ENCODE peak calls at places on chromosomes 16 and 17, in six cellular contexts. T, F, K, B, P and A are unnamed samples.

GRCh38 chr17:12665263-12666210 is at the start of gene MYOCD:
- DNase-seq in T (no peak), F (peak), K (peak), B (peak), P (no peak), A (no peak)

GRCh38 chr16:67779256-67780014 is 26.9 kb downstream of the RANBP10 start:
- DNase-seq in T (no peak), F (no peak), K (no peak), B (no peak), P (no peak), A (no peak)

GRCh38 chr17:19270347-19270950 is 33.3 kb downstream of the EPN2 start:
- DNase-seq in T (no peak), F (no peak), K (no peak), B (peak), P (no peak), A (no peak)

GRCh38 chr16:10383626-10384025 is 2.2 kb upstream of the ATF7IP2 start:
- DNase-seq in T (no peak), F (no peak), K (no peak), B (no peak), P (no peak), A (no peak)

GRCh38 chr16:149024-149675 is 3.3 kb upstream of the HBZ start:
- DNase-seq in T (no peak), F (no peak), K (no peak), B (no peak), P (no peak), A (no peak)

GRCh38 chr16:54171855-54172537 is 114.6 kb downstream of the IRX3 start:
- DNase-seq in T (no peak), F (no peak), K (no peak), B (no peak), P (no peak), A (no peak)

GRCh38 chr17:81608082-81608481 is 28.8 kb downstream of the NPLOC4 start:
- DNase-seq in T (no peak), F (no peak), K (no peak), B (no peak), P (no peak), A (no peak)

GRCh38 chr17:8868529-8868951 is 1.1 kb upstream of the PIK3R6 start:
- DNase-seq in T (no peak), F (no peak), K (no peak), B (no peak), P (no peak), A (no peak)

GRCh38 chr16:3017806-3018506 is at the start of gene CLDN6:
- DNase-seq in T (no peak), F (no peak), K (no peak), B (peak), P (no peak), A (no peak)

GRCh38 chr16:49849709-49850108 is 6.2 kb downstream of the ZNF423 start:
- DNase-seq in T (no peak), F (no peak), K (no peak), B (no peak), P (no peak), A (no peak)

GRCh38 chr17:45918241-45918745 is 23.9 kb downstream of the MAPT start:
- DNase-seq in T (no peak), F (no peak), K (no peak), B (no peak), P (no peak), A (no peak)

GRCh38 chr16:4706871-4707270 is 13.5 kb downstream of the NUDT16L1 start:
- DNase-seq in T (no peak), F (no peak), K (no peak), B (no peak), P (no peak), A (no peak)

GRCh38 chr17:70123193-70123592 is 46.1 kb upstream of the KCNJ2 start:
- DNase-seq in T (no peak), F (no peak), K (no peak), B (no peak), P (no peak), A (no peak)

GRCh38 chr16:19844945-19845641 is 39.6 kb downstream of the GPRC5B start:
- DNase-seq in T (no peak), F (no peak), K (peak), B (no peak), P (no peak), A (no peak)

GRCh38 chr16:3121843-3122467 is 9.6 kb downstream of the ZNF205 start:
- DNase-seq in T (no peak), F (no peak), K (no peak), B (no peak), P (no peak), A (no peak)

GRCh38 chr16:397736-398332 is 835 bp downstream of the NME4 start:
- DNase-seq in T (no peak), F (peak), K (peak), B (peak), P (no peak), A (no peak)